ENCODE peak calls at places on chromosome 15, in six cellular contexts. L is A549, C is endothelial cell of umbilical vein, U is K562, W is GM12878, S is HepG2. N is an unnamed sample.

GRCh38 chr15:27249723-27250160 is 278.8 kb downstream of the GABRG3 start:
- DNase-seq in L (no peak), C (no peak), U (no peak), W (no peak), S (no peak), N (no peak)

GRCh38 chr15:33545866-33546265 is 235.1 kb downstream of the RYR3 start:
- DNase-seq in L (no peak), C (no peak), U (no peak), W (no peak), S (no peak), N (no peak)

GRCh38 chr15:98025237-98025636 is 64.7 kb downstream of the ARRDC4 start:
- DNase-seq in L (no peak), C (peak; percentile 93), U (no peak), W (no peak), S (no peak), N (no peak)

GRCh38 chr15:35673093-35673573 is 127.2 kb upstream of the DPH6 start:
- DNase-seq in L (no peak), C (peak; percentile 87), U (peak; percentile 28), W (no peak), S (peak; percentile 39), N (no peak)

GRCh38 chr15:37109952-37110630 is 9.7 kb upstream of the MEIS2 start:
- DNase-seq in L (no peak), C (no peak), U (no peak), W (no peak), S (no peak), N (no peak)

GRCh38 chr15:39267685-39268084 is 313.2 kb upstream of the THBS1 start:
- DNase-seq in L (no peak), C (peak; percentile 59), U (no peak), W (no peak), S (no peak), N (no peak)

GRCh38 chr15:38354321-38354929 is 99.5 kb upstream of the FAM98B start:
- DNase-seq in L (peak; percentile 20), C (peak; percentile 80), U (peak; percentile 39), W (peak; percentile 31), S (peak; percentile 60), N (peak; percentile 71)

GRCh38 chr15:65962187-65962586 is 92.9 kb downstream of the RAB11A start:
- DNase-seq in L (no peak), C (peak; percentile 6), U (no peak), W (no peak), S (no peak), N (no peak)

GRCh38 chr15:60584355-60585023 is 105.5 kb upstream of the ICE2 start:
- DNase-seq in L (no peak), C (no peak), U (no peak), W (no peak), S (no peak), N (no peak)

GRCh38 chr15:73870700-73871408 is 2.5 kb upstream of the TBC1D21 start:
- DNase-seq in L (no peak), C (peak; percentile 68), U (no peak), W (no peak), S (no peak), N (no peak)

GRCh38 chr15:63902671-63903035 is 68.9 kb upstream of the HERC1 start:
- DNase-seq in L (no peak), C (no peak), U (no peak), W (no peak), S (peak; percentile 35), N (peak; percentile 70)

GRCh38 chr15:40312370-40313158 is 4.8 kb upstream of the PLCB2 start:
- DNase-seq in L (no peak), C (no peak), U (no peak), W (no peak), S (no peak), N (no peak)

GRCh38 chr15:101137312-101137940 is 114.4 kb downstream of the CHSY1 start:
- DNase-seq in L (no peak), C (no peak), U (peak; percentile 38), W (no peak), S (no peak), N (peak; percentile 94)

GRCh38 chr15:66939451-66940023 is 125.9 kb upstream of the SMAD3 start:
- DNase-seq in L (no peak), C (no peak), U (no peak), W (no peak), S (no peak), N (no peak)

GRCh38 chr15:70127288-70127746 is 29.6 kb upstream of the TLE3 start:
- DNase-seq in L (no peak), C (peak; percentile 94), U (no peak), W (no peak), S (peak; percentile 87), N (peak; percentile 34)

GRCh38 chr15:67869700-67870099 is 29.9 kb upstream of the RNU6-1 start:
- DNase-seq in L (no peak), C (no peak), U (no peak), W (no peak), S (no peak), N (no peak)

GRCh38 chr15:40257656-40258450 is 19.0 kb downstream of the PAK6 start:
- DNase-seq in L (no peak), C (no peak), U (peak; percentile 34), W (no peak), S (no peak), N (no peak)

GRCh38 chr15:70775160-70775559 is 11.8 kb upstream of the UACA start:
- DNase-seq in L (peak; percentile 53), C (peak; percentile 44), U (no peak), W (no peak), S (no peak), N (no peak)

GRCh38 chr15:33107950-33108349 is 86.6 kb downstream of the FMN1 start:
- DNase-seq in L (no peak), C (no peak), U (no peak), W (no peak), S (no peak), N (no peak)

GRCh38 chr15:98866503-98866902 is 141.1 kb downstream of the PGPEP1L start:
- DNase-seq in L (no peak), C (peak; percentile 86), U (no peak), W (no peak), S (no peak), N (no peak)

GRCh38 chr15:81899024-81899423 is 146.8 kb downstream of the MEX3B start:
- DNase-seq in L (no peak), C (no peak), U (no peak), W (no peak), S (no peak), N (no peak)

GRCh38 chr15:84765675-84766074 is 17.3 kb downstream of the ZNF592 start:
- DNase-seq in L (no peak), C (no peak), U (no peak), W (no peak), S (no peak), N (no peak)

GRCh38 chr15:79721256-79721655 is 175.6 kb downstream of the MTHFS start:
- DNase-seq in L (no peak), C (no peak), U (no peak), W (no peak), S (no peak), N (no peak)
- TF ChIP-seq MYC in L (no peak), C (no peak), U (no peak), W (no peak), S (no peak), N (no peak)

DNA sequence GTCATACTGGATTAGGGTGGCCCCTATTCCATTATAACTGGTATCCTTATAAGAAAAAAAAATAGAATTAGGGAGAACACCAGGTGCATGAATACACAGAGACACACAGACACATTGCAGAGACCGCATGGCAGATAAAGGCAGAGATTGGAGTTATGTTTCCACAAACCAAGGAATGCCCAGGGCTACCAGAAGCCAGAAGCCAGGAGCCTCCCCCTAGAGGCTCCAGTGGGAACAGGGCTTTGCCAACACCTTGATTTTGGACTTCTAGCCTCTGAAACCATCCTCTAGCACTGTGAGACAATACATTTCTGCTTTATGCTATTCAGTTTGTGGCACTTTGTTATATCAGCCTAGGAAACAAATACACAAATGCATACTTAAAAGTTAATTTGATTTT is 10.4 kb downstream of the GOLM2 start:
- DNase-seq in L (peak; percentile 14), C (no peak), U (peak; percentile 27), W (no peak), S (peak; percentile 10), N (peak; percentile 11)
- TF ChIP-seq MAX in L (no peak), C (no peak), U (no peak), W (no peak), S (no peak), N (no peak)

GRCh38 chr15:80174017-80174746 is 21.4 kb downstream of the FAH start:
- DNase-seq in L (no peak), C (peak; percentile 44), U (no peak), W (no peak), S (no peak), N (no peak)
- TF ChIP-seq MYC in L (no peak), C (no peak), U (no peak), W (no peak), S (no peak), N (no peak)

GRCh38 chr15:72203507-72203837 is 5.9 kb upstream of the GRAMD2A start:
- DNase-seq in L (no peak), C (peak; percentile 76), U (no peak), W (no peak), S (no peak), N (no peak)
- TF ChIP-seq MAX in L (no peak), C (peak; percentile 39), U (no peak), W (no peak), S (no peak), N (no peak)

GRCh38 chr15:61748529-61748928 is 311.7 kb downstream of the VPS13C start:
- DNase-seq in L (no peak), C (no peak), U (no peak), W (no peak), S (no peak), N (no peak)

GRCh38 chr15:61753018-61753710 is 307.1 kb downstream of the VPS13C start:
- DNase-seq in L (no peak), C (no peak), U (no peak), W (no peak), S (no peak), N (no peak)

GRCh38 chr15:61749169-61749568 is 311.1 kb downstream of the VPS13C start:
- DNase-seq in L (no peak), C (no peak), U (no peak), W (no peak), S (no peak), N (no peak)

GRCh38 chr15:61752001-61752400 is 308.2 kb downstream of the VPS13C start:
- DNase-seq in L (no peak), C (no peak), U (no peak), W (no peak), S (no peak), N (no peak)

GRCh38 chr15:61750271-61751084 is 309.8 kb downstream of the VPS13C start:
- DNase-seq in L (no peak), C (no peak), U (no peak), W (no peak), S (no peak), N (no peak)
- TF ChIP-seq MYC in L (no peak), C (no peak), U (no peak), W (no peak), S (no peak), N (no peak)

DNA sequence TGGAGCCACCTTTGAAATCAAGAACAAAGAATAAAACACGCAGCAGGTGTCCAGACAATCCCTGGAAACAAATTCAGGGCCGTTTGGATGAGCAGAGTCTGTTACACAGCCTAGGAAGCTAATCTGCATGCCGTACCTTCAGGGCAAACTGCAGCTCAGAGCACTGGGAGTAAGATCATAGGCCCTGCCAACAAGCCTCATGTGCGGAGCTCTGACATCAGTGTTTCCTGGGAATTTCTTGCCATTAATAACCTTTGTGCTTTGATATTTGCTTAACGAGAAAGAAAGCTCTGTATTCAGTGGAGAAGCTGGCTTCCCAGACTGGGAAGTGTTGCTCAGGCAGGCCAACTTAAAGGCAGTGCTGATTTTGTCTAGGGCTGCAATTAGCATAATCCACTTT is 116.1 kb upstream of the KLHL25 start:
- DNase-seq in L (no peak), C (no peak), U (no peak), W (no peak), S (no peak), N (no peak)
- TF ChIP-seq MAX in L (no peak), C (no peak), U (no peak), W (no peak), S (no peak), N (no peak)

N was measured in NB4.